ENCODE peak calls at places on chromosomes 4 and X, in five cellular contexts. V, B, C, X and K are unnamed samples.

GRCh38 chr4:165879581-165879980 is 6.5 kb downstream of the TLL1 start:
- DNase-seq in V (no peak), B (no peak), C (no peak), X (no peak), K (no peak)

GRCh38 chrX:40411350-40412111 is 169.2 kb upstream of the ATP6AP2 start:
- DNase-seq in V (no peak), B (no peak), C (no peak), X (no peak), K (peak)

GRCh38 chrX:123590842-123591491 is 141.9 kb downstream of the THOC2 start:
- DNase-seq in V (no peak), B (no peak), C (no peak), X (no peak), K (no peak)

GRCh38 chr4:106273831-106274230 is 42.2 kb downstream of the TBCK start:
- DNase-seq in V (peak), B (no peak), C (no peak), X (no peak), K (no peak)

GRCh38 chr4:123365412-123365811 is 31.2 kb upstream of the SPRY1 start:
- DNase-seq in V (no peak), B (no peak), C (no peak), X (no peak), K (no peak)

GRCh38 chr4:148293571-148293970 is 148.6 kb downstream of the NR3C2 start:
- DNase-seq in V (no peak), B (no peak), C (no peak), X (no peak), K (no peak)

GRCh38 chrX:143623657-143624056 is 12.2 kb downstream of the SLITRK4 start:
- DNase-seq in V (no peak), B (no peak), C (no peak), X (no peak), K (no peak)

GRCh38 chr4:173707658-173708415 is 177.8 kb upstream of the HAND2 start:
- DNase-seq in V (peak), B (no peak), C (no peak), X (no peak), K (no peak)

GRCh38 chr4:152690706-152691651 is 11.2 kb upstream of the TMEM154 start:
- DNase-seq in V (no peak), B (no peak), C (no peak), X (no peak), K (no peak)

GRCh38 chr4:93373893-93374860 is 454.4 kb upstream of the ATOH1 start:
- DNase-seq in V (peak), B (no peak), C (no peak), X (no peak), K (no peak)

GRCh38 chr4:169121920-169122319 is 111.9 kb upstream of the CBR4 start:
- DNase-seq in V (no peak), B (no peak), C (no peak), X (no peak), K (no peak)

GRCh38 chr4:124266706-124267105 is 445.8 kb downstream of the ANKRD50 start:
- DNase-seq in V (peak), B (no peak), C (no peak), X (no peak), K (no peak)

GRCh38 chr4:54318904-54319303 is 89.8 kb downstream of the PDGFRA start:
- DNase-seq in V (peak), B (peak), C (peak), X (no peak), K (peak)

DNA sequence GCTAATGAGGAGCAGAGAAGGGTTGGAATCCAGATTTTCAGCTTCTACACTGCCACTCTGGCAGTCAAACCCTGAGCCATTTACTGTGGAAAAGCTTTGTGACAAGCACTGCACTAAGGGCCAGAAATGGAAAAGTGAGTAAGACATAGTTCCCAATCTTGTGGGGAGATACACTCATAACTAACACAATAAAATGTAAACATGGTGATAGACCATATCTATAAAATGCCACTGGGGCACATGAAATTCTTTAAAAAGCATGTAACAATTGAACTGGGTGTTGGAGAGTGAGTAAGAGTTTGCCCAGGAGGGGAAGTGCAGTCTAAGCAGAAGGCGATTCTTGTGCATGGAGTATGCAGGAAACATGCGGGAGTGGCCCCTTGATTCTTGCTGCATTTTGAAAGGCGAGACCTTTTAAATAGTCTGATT is 32.0 kb upstream of the ANXA5 start:
- DNase-seq in V (peak), B (peak), C (peak), X (no peak), K (no peak)
- H3K4me3 ChIP-seq in V (no peak), B (no peak), C (no peak), X (no peak), K (no peak)

DNA sequence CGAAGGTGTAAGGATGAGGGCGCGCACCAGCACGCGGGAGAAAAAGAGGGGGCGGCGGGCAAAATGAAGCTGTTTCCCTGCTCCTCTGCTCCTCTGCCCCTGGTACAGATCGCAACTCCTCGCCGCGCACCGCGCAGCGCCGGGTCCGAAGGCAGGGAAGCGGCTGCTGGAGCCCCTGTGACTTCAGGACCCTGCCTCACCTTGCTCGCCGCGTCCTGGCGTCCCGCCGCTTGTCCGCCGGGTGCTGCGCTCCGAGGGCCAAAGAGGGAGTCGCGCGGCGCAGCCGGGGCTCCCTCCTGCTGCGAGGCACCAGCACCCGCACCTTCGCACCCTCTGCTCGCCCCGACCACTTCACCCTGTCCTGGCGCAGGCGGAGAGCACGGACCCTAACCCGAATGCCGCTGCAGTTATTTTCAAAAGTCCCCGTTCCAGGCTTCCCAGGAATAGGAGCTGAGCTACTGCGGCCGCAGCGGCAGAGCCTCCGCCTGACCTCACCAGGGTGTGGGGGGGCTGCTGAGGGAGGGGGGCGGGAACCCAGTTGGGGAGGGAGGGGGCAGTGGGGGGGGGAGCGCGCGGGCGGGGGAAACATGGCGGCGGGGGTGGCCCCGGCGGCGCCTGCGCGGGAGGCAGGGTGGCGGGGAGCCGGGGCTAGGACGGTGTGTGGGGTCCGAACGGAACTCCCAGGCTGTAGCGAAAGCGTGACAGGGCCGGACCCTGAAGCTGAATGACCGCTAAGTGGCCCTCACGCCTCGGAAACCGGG is at the start of gene KLHL13:
- DNase-seq in V (peak), B (no peak), C (no peak), X (peak), K (peak)
- H3K4me3 ChIP-seq in V (peak), B (peak), C (peak), X (peak), K (peak)

DNA sequence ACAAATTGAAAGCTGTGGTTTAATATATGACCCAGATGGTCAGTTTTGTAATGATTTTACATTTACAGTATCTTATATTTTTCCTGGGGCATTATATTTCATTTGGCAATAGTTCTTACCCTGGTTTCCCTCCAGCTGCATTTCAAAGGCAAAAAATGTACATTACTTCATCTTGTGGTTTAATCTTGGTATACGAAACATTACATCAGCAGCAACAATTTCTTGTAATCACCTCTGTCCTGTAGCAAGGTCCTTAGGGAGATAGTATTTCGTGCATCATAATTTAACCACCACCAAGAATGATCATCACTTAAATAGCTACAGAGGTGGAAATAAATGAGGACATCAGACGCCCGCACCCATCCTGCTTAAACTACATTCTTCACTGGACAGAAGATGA is 48.8 kb downstream of the HS6ST2 start:
- DNase-seq in V (peak), B (no peak), C (peak), X (no peak), K (peak)
- H3K4me3 ChIP-seq in V (no peak), B (no peak), C (no peak), X (no peak), K (no peak)

GRCh38 chrX:78957768-78958130 is 12.6 kb downstream of the P2RY10 start:
- DNase-seq in V (no peak), B (no peak), C (no peak), X (no peak), K (no peak)
- H3K4me3 ChIP-seq in V (no peak), B (no peak), C (no peak), X (no peak), K (no peak)

GRCh38 chr4:78695910-78696309 is 80.2 kb upstream of the BMP2K start:
- DNase-seq in V (no peak), B (no peak), C (no peak), X (no peak), K (no peak)
- H3K4me3 ChIP-seq in V (no peak), B (no peak), C (no peak), X (no peak), K (no peak)

GRCh38 chr4:143185253-143186107 is 763 bp downstream of the USP38 start:
- DNase-seq in V (peak), B (no peak), C (no peak), X (no peak), K (peak)

GRCh38 chr4:143184503-143185252 is at the start of gene USP38:
- DNase-seq in V (peak), B (peak), C (peak), X (peak), K (peak)

GRCh38 chr4:143186202-143186601 is 1.5 kb downstream of the USP38 start:
- DNase-seq in V (peak), B (no peak), C (no peak), X (no peak), K (peak)

GRCh38 chr4:143186634-143187033 is 1.9 kb downstream of the USP38 start:
- DNase-seq in V (peak), B (no peak), C (no peak), X (no peak), K (peak)

GRCh38 chr4:143188325-143189088 is 3.8 kb downstream of the USP38 start:
- DNase-seq in V (peak), B (no peak), C (no peak), X (no peak), K (no peak)
- H3K4me3 ChIP-seq in V (peak), B (peak), C (peak), X (no peak), K (peak)

GRCh38 chr4:20255823-20256222 is 4.1 kb downstream of the SLIT2 start:
- DNase-seq in V (peak), B (no peak), C (no peak), X (no peak), K (no peak)
- H3K4me3 ChIP-seq in V (peak), B (peak), C (peak), X (no peak), K (no peak)

DNA sequence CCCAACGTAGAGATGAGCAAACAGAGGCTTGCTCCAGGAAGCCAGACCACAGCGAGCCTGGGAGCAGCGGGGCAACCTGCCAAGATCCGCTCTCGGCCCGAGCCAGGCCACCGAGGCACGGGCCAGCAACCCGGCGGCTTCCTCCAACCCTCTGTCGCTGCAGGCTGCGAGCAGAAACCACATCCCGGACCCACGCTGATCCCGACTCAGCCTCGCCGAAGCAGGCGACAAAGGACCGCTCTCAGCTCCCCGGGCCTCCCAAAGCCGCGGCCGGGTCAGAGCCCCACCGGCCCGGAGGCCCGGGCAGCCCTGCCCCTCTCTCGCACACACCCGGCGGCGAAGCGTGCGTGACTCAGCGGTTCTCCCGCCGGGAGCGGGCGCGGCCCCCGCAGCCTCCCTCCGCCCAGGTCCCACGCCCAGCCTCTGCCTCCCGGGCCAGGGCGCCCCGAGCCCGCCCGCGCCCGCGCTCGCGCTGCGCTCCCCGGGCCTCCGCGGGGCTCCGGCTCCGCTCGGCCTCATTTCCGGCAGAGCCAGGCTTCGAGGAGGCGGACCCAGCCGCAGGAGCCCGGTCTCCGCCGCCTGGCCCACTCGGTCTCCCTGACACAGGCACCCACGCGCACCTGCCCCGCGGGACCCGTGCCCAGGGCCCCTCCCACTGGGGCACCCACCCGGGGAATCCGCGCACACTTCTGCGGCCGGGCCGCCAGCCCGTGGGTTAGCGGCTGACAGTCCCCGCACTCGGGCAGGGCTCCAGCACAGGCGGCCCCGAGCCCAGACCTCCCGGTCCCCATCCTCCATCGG is 1.7 kb downstream of the PPP2R2C start:
- DNase-seq in V (peak), B (no peak), C (no peak), X (peak), K (peak)
- H3K4me3 ChIP-seq in V (peak), B (peak), C (peak), X (peak), K (no peak)